ENCODE peak calls at places on chromosomes 4 and X, in seven cellular contexts. One of them, this sample, is unnamed. For H3K27me3 and H3K36me3, the result is how much of the 10 kb centered on the place peaks cover.

GRCh38 chr4:82681759-82682158 is 116.8 kb downstream of the SCD5 start:
- DNase-seq in heart right ventricle: no peak
- DNase-seq in cardiac muscle cell: no peak
- DNase-seq in WERI-Rb-1: no peak
- DNase-seq in CD8-positive, alpha-beta T cell: no peak
- DNase-seq in SJCRH30: no peak
- DNase-seq in NT2/D1: no peak
- DNase-seq in this sample: no peak

GRCh38 chrX:10071451-10072163 is 85.2 kb upstream of the CLCN4 start:
- DNase-seq in CD8-positive, alpha-beta T cell: no peak
- DNase-seq in heart right ventricle: no peak
- DNase-seq in WERI-Rb-1: no peak
- DNase-seq in SJCRH30: peak
- DNase-seq in cardiac muscle cell: no peak
- DNase-seq in NT2/D1: no peak
- DNase-seq in this sample: no peak

GRCh38 chr4:30461218-30461617 is 259.0 kb upstream of the PCDH7 start:
- DNase-seq in heart right ventricle: no peak
- DNase-seq in CD8-positive, alpha-beta T cell: no peak
- DNase-seq in SJCRH30: no peak
- DNase-seq in NT2/D1: no peak
- DNase-seq in WERI-Rb-1: no peak
- DNase-seq in cardiac muscle cell: no peak
- DNase-seq in this sample: peak

GRCh38 chr4:81527115-81527514 is 55.4 kb upstream of the RASGEF1B start:
- DNase-seq in CD8-positive, alpha-beta T cell: no peak
- DNase-seq in NT2/D1: no peak
- DNase-seq in WERI-Rb-1: no peak
- DNase-seq in SJCRH30: no peak
- DNase-seq in heart right ventricle: peak
- DNase-seq in cardiac muscle cell: no peak
- DNase-seq in this sample: no peak

GRCh38 chr4:15506464-15506863 is 36.8 kb downstream of the CC2D2A start:
- DNase-seq in WERI-Rb-1: no peak
- DNase-seq in SJCRH30: no peak
- DNase-seq in CD8-positive, alpha-beta T cell: no peak
- DNase-seq in cardiac muscle cell: no peak
- DNase-seq in heart right ventricle: no peak
- DNase-seq in NT2/D1: no peak
- DNase-seq in this sample: no peak

GRCh38 chr4:153448003-153448731 is 18.0 kb upstream of the TMEM131L start:
- DNase-seq in NT2/D1: no peak
- DNase-seq in WERI-Rb-1: no peak
- DNase-seq in heart right ventricle: no peak
- DNase-seq in CD8-positive, alpha-beta T cell: no peak
- DNase-seq in SJCRH30: peak
- DNase-seq in cardiac muscle cell: no peak
- DNase-seq in this sample: no peak

GRCh38 chr4:10117424-10118354 is 1.1 kb upstream of the WDR1 start:
- DNase-seq in heart right ventricle: no peak
- DNase-seq in SJCRH30: no peak
- DNase-seq in WERI-Rb-1: no peak
- DNase-seq in NT2/D1: peak
- DNase-seq in CD8-positive, alpha-beta T cell: peak
- DNase-seq in cardiac muscle cell: no peak
- DNase-seq in this sample: peak

GRCh38 chrX:120794525-120794975 is 81.1 kb downstream of the CT47B1 start:
- DNase-seq in NT2/D1: no peak
- DNase-seq in WERI-Rb-1: no peak
- DNase-seq in CD8-positive, alpha-beta T cell: no peak
- DNase-seq in heart right ventricle: no peak
- DNase-seq in SJCRH30: no peak
- DNase-seq in cardiac muscle cell: no peak
- DNase-seq in this sample: no peak

GRCh38 chrX:123450217-123450616 is 266.1 kb downstream of the GRIA3 start:
- DNase-seq in NT2/D1: no peak
- DNase-seq in cardiac muscle cell: peak
- DNase-seq in SJCRH30: peak
- DNase-seq in CD8-positive, alpha-beta T cell: no peak
- DNase-seq in WERI-Rb-1: no peak
- DNase-seq in heart right ventricle: no peak
- DNase-seq in this sample: peak

GRCh38 chrX:133950214-133950613 is 35.2 kb downstream of the GPC3 start:
- DNase-seq in heart right ventricle: no peak
- DNase-seq in cardiac muscle cell: no peak
- DNase-seq in WERI-Rb-1: no peak
- DNase-seq in CD8-positive, alpha-beta T cell: no peak
- DNase-seq in NT2/D1: no peak
- DNase-seq in SJCRH30: no peak
- DNase-seq in this sample: no peak
- H3K27me3 ChIP-seq in heart right ventricle: under half
- H3K27me3 ChIP-seq in cardiac muscle cell: under half
- H3K27me3 ChIP-seq in WERI-Rb-1: under half
- H3K27me3 ChIP-seq in CD8-positive, alpha-beta T cell: under half
- H3K27me3 ChIP-seq in NT2/D1: under half
- H3K27me3 ChIP-seq in SJCRH30: under half
- H3K27me3 ChIP-seq in this sample: under half

DNA sequence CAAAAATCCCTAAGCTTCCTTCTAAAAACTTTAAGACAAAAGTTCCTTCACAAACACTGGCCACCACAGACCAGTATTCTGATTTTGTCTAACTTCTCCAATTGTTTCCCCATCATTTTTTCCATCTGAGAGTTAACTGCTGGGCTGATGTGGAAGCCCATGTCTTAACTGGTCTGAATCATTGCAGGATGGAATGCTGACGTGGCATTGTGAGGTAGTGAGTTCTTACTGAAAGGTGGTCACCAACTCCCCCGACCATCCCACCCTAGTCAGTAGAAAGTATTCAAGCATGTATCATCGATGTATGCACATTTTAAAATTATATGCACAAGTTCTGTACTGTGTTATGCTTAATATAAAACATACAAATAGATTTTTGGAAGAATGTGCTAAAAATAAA is 99.1 kb upstream of the SMIM10 start:
- DNase-seq in NT2/D1: no peak
- DNase-seq in SJCRH30: no peak
- DNase-seq in heart right ventricle: no peak
- DNase-seq in cardiac muscle cell: no peak
- DNase-seq in WERI-Rb-1: no peak
- DNase-seq in CD8-positive, alpha-beta T cell: no peak
- DNase-seq in this sample: no peak
- H3K36me3 ChIP-seq in NT2/D1: under half
- H3K36me3 ChIP-seq in SJCRH30: under half
- H3K36me3 ChIP-seq in heart right ventricle: under half
- H3K36me3 ChIP-seq in cardiac muscle cell: under half
- H3K36me3 ChIP-seq in WERI-Rb-1: under half
- H3K36me3 ChIP-seq in CD8-positive, alpha-beta T cell: under half
- H3K36me3 ChIP-seq in this sample: under half

DNA sequence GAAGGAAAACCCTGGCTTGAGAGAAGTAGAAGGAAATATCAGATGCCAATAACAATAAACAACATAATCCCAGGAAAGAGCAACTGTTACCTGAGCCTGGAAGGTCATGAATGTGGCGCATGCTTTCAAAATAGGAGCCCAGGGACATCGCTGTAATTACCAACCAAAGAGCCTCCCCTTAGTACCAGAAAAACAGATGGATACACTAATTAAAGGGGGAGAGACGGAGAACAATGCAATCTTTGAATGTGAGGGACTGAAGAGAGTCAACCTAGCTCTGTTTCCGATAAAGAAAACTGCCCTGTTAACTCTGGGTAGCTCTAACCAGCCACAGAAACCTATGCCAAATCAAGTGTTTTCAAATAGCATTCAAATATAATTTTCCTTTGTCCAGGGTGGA is 161.4 kb downstream of the ENOX2 start:
- DNase-seq in SJCRH30: peak
- DNase-seq in cardiac muscle cell: no peak
- DNase-seq in CD8-positive, alpha-beta T cell: no peak
- DNase-seq in WERI-Rb-1: no peak
- DNase-seq in heart right ventricle: no peak
- DNase-seq in NT2/D1: no peak
- DNase-seq in this sample: no peak
- H3K27me3 ChIP-seq in SJCRH30: under half
- H3K27me3 ChIP-seq in cardiac muscle cell: under half
- H3K27me3 ChIP-seq in CD8-positive, alpha-beta T cell: under half
- H3K27me3 ChIP-seq in WERI-Rb-1: under half
- H3K27me3 ChIP-seq in heart right ventricle: under half
- H3K27me3 ChIP-seq in NT2/D1: under half
- H3K27me3 ChIP-seq in this sample: under half

GRCh38 chrX:78119521-78120227 is 15.6 kb downstream of the PGK1 start:
- DNase-seq in heart right ventricle: no peak
- DNase-seq in NT2/D1: no peak
- DNase-seq in WERI-Rb-1: no peak
- DNase-seq in CD8-positive, alpha-beta T cell: no peak
- DNase-seq in SJCRH30: no peak
- DNase-seq in cardiac muscle cell: no peak
- DNase-seq in this sample: no peak

GRCh38 chrX:78118628-78119027 is 14.6 kb downstream of the PGK1 start:
- DNase-seq in WERI-Rb-1: no peak
- DNase-seq in heart right ventricle: no peak
- DNase-seq in cardiac muscle cell: no peak
- DNase-seq in CD8-positive, alpha-beta T cell: no peak
- DNase-seq in NT2/D1: no peak
- DNase-seq in SJCRH30: no peak
- DNase-seq in this sample: no peak

GRCh38 chrX:78111140-78111931 is 7.3 kb downstream of the PGK1 start:
- DNase-seq in cardiac muscle cell: no peak
- DNase-seq in heart right ventricle: no peak
- DNase-seq in SJCRH30: no peak
- DNase-seq in WERI-Rb-1: no peak
- DNase-seq in CD8-positive, alpha-beta T cell: no peak
- DNase-seq in NT2/D1: no peak
- DNase-seq in this sample: no peak

GRCh38 chrX:78116365-78116764 is 12.3 kb downstream of the PGK1 start:
- DNase-seq in heart right ventricle: no peak
- DNase-seq in cardiac muscle cell: no peak
- DNase-seq in WERI-Rb-1: no peak
- DNase-seq in NT2/D1: no peak
- DNase-seq in SJCRH30: no peak
- DNase-seq in CD8-positive, alpha-beta T cell: no peak
- DNase-seq in this sample: no peak
- H3K36me3 ChIP-seq in heart right ventricle: half or more
- H3K36me3 ChIP-seq in cardiac muscle cell: half or more
- H3K36me3 ChIP-seq in WERI-Rb-1: under half
- H3K36me3 ChIP-seq in NT2/D1: half or more
- H3K36me3 ChIP-seq in SJCRH30: under half
- H3K36me3 ChIP-seq in CD8-positive, alpha-beta T cell: half or more
- H3K36me3 ChIP-seq in this sample: under half

GRCh38 chr4:6197433-6198174 is 2.7 kb downstream of the JAKMIP1 start:
- DNase-seq in NT2/D1: no peak
- DNase-seq in WERI-Rb-1: peak
- DNase-seq in heart right ventricle: no peak
- DNase-seq in CD8-positive, alpha-beta T cell: no peak
- DNase-seq in SJCRH30: no peak
- DNase-seq in cardiac muscle cell: no peak
- DNase-seq in this sample: no peak
- H3K27me3 ChIP-seq in NT2/D1: under half
- H3K27me3 ChIP-seq in WERI-Rb-1: under half
- H3K27me3 ChIP-seq in heart right ventricle: under half
- H3K27me3 ChIP-seq in CD8-positive, alpha-beta T cell: under half
- H3K27me3 ChIP-seq in SJCRH30: under half
- H3K27me3 ChIP-seq in cardiac muscle cell: under half
- H3K27me3 ChIP-seq in this sample: under half

GRCh38 chr4:102536768-102537167 is 35.6 kb downstream of the NFKB1 start:
- DNase-seq in heart right ventricle: no peak
- DNase-seq in WERI-Rb-1: no peak
- DNase-seq in NT2/D1: no peak
- DNase-seq in cardiac muscle cell: no peak
- DNase-seq in SJCRH30: no peak
- DNase-seq in CD8-positive, alpha-beta T cell: no peak
- DNase-seq in this sample: no peak

GRCh38 chr4:102533916-102534315 is 32.8 kb downstream of the NFKB1 start:
- DNase-seq in heart right ventricle: no peak
- DNase-seq in cardiac muscle cell: no peak
- DNase-seq in NT2/D1: no peak
- DNase-seq in SJCRH30: no peak
- DNase-seq in WERI-Rb-1: no peak
- DNase-seq in CD8-positive, alpha-beta T cell: no peak
- DNase-seq in this sample: no peak

GRCh38 chr4:102534845-102535244 is 33.7 kb downstream of the NFKB1 start:
- DNase-seq in NT2/D1: no peak
- DNase-seq in WERI-Rb-1: no peak
- DNase-seq in SJCRH30: no peak
- DNase-seq in heart right ventricle: no peak
- DNase-seq in cardiac muscle cell: no peak
- DNase-seq in CD8-positive, alpha-beta T cell: no peak
- DNase-seq in this sample: no peak

GRCh38 chr4:102535398-102536082 is 34.4 kb downstream of the NFKB1 start:
- DNase-seq in SJCRH30: peak
- DNase-seq in NT2/D1: no peak
- DNase-seq in CD8-positive, alpha-beta T cell: no peak
- DNase-seq in heart right ventricle: no peak
- DNase-seq in cardiac muscle cell: no peak
- DNase-seq in WERI-Rb-1: no peak
- DNase-seq in this sample: no peak

DNA sequence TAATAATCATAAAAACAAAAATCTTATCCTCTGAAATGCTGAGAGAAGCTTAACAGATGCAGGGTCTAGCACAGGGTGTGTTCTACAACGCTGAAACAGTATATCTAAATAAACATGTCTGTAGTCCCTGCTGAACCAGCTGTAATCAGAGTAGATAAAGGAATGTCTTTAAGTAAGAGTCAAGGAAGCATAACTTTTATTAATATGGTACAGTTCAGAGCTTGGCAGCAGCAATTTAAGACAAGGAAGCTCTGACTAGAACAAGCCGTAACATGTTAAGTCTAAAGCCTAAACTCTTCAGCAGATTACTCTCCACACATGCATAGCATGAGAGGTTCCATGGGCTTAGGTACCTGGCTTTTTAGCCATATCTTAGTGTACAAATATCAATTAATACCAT is 36.1 kb downstream of the NFKB1 start:
- DNase-seq in cardiac muscle cell: no peak
- DNase-seq in heart right ventricle: no peak
- DNase-seq in CD8-positive, alpha-beta T cell: no peak
- DNase-seq in NT2/D1: no peak
- DNase-seq in WERI-Rb-1: no peak
- DNase-seq in SJCRH30: peak
- DNase-seq in this sample: no peak
- H3K36me3 ChIP-seq in cardiac muscle cell: under half
- H3K36me3 ChIP-seq in heart right ventricle: half or more
- H3K36me3 ChIP-seq in CD8-positive, alpha-beta T cell: under half
- H3K36me3 ChIP-seq in NT2/D1: under half
- H3K36me3 ChIP-seq in WERI-Rb-1: under half
- H3K36me3 ChIP-seq in SJCRH30: under half
- H3K36me3 ChIP-seq in this sample: under half

DNA sequence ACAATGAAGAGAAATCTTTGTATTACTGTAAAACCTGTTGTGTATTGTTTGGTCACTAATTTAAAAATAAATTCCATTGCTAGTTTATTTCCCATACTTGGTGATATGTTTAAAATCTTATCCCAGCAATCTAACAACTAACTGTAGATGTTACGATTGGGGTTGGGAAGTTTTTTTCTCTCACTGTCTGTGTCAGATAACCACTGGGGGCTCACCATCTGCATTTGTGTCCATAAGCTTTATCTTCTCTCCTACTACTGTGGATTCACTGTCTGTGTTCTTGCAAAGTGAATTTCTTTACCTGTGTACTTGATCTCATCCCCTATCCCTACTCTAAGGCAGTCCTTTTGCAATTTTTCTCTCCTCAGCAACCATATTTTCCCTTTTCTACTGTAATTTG is 81.3 kb downstream of the STIM2 start:
- DNase-seq in cardiac muscle cell: no peak
- DNase-seq in SJCRH30: no peak
- DNase-seq in NT2/D1: no peak
- DNase-seq in heart right ventricle: no peak
- DNase-seq in WERI-Rb-1: no peak
- DNase-seq in CD8-positive, alpha-beta T cell: no peak
- DNase-seq in this sample: no peak
- H3K27me3 ChIP-seq in cardiac muscle cell: under half
- H3K27me3 ChIP-seq in SJCRH30: under half
- H3K27me3 ChIP-seq in NT2/D1: under half
- H3K27me3 ChIP-seq in heart right ventricle: under half
- H3K27me3 ChIP-seq in WERI-Rb-1: under half
- H3K27me3 ChIP-seq in CD8-positive, alpha-beta T cell: under half
- H3K27me3 ChIP-seq in this sample: under half

GRCh38 chr4:183601381-183601780 is 57.6 kb downstream of the RWDD4 start:
- DNase-seq in heart right ventricle: no peak
- DNase-seq in cardiac muscle cell: no peak
- DNase-seq in CD8-positive, alpha-beta T cell: no peak
- DNase-seq in SJCRH30: no peak
- DNase-seq in NT2/D1: no peak
- DNase-seq in WERI-Rb-1: no peak
- DNase-seq in this sample: no peak
- H3K36me3 ChIP-seq in heart right ventricle: under half
- H3K36me3 ChIP-seq in cardiac muscle cell: under half
- H3K36me3 ChIP-seq in CD8-positive, alpha-beta T cell: under half
- H3K36me3 ChIP-seq in SJCRH30: under half
- H3K36me3 ChIP-seq in NT2/D1: under half
- H3K36me3 ChIP-seq in WERI-Rb-1: under half
- H3K36me3 ChIP-seq in this sample: under half